ENCODE peak calls at places on chromosomes 6 and 20, in five cellular contexts. P is gastrocnemius medialis, V is GM12878, O is GM12864, K is cardiac fibroblast. Q is an unnamed sample.

GRCh38 chr6:17334265-17334664 is 53.1 kb downstream of the RBM24 start:
- DNase-seq in K (peak), P (no peak), O (no peak), V (no peak), Q (no peak)

GRCh38 chr6:139027620-139028182 is 844 bp upstream of the ABRACL start:
- DNase-seq in O (no peak), K (peak), P (no peak), V (peak), Q (peak)

GRCh38 chr6:50998905-50999304 is 180.2 kb downstream of the TFAP2B start:
- DNase-seq in V (no peak), O (no peak), P (no peak), K (no peak), Q (no peak)

GRCh38 chr6:27213544-27214125 is 33.9 kb upstream of the PRSS16 start:
- DNase-seq in O (no peak), V (no peak), P (no peak), K (peak), Q (no peak)

GRCh38 chr6:89352329-89353117 is at the start of gene UBE2J1:
- DNase-seq in P (peak), K (peak), V (no peak), O (no peak), Q (peak)

GRCh38 chr6:162442675-162443074 is 284.9 kb downstream of the PRKN start:
- DNase-seq in V (no peak), P (no peak), O (no peak), K (peak), Q (no peak)

GRCh38 chr20:41011551-41012067 is 17.0 kb upstream of the TOP1 start:
- DNase-seq in P (no peak), O (peak), K (no peak), V (peak), Q (no peak)

GRCh38 chr6:25233226-25233625 is 45.9 kb upstream of the CARMIL1 start:
- DNase-seq in P (no peak), K (no peak), O (no peak), V (no peak), Q (no peak)

GRCh38 chr6:112307707-112308106 is 39.4 kb upstream of the RFPL4B start:
- DNase-seq in K (no peak), V (peak), P (no peak), O (peak), Q (no peak)

GRCh38 chr6:170087946-170088348 is 202.9 kb downstream of the DLL1 start:
- DNase-seq in P (peak), V (peak), O (no peak), K (no peak), Q (peak)

GRCh38 chr6:145155411-145155810 is 579.9 kb downstream of the EPM2A start:
- DNase-seq in V (no peak), O (no peak), K (no peak), P (no peak), Q (no peak)

GRCh38 chr6:63610944-63611343 is 24.7 kb upstream of the PHF3 start:
- DNase-seq in V (no peak), K (no peak), O (no peak), P (no peak), Q (no peak)

GRCh38 chr20:23508896-23509579 is 18.1 kb downstream of the CST8 start:
- DNase-seq in K (no peak), O (no peak), V (no peak), P (no peak), Q (no peak)

GRCh38 chr6:39440039-39440426 is 117.5 kb upstream of the KCNK16 start:
- DNase-seq in V (no peak), O (no peak), K (no peak), P (no peak), Q (no peak)

GRCh38 chr6:155013457-155013876 is 18.4 kb downstream of the TIAM2 start:
- DNase-seq in V (no peak), P (no peak), K (peak), O (no peak), Q (no peak)

GRCh38 chr6:97294451-97294850 is 11.4 kb upstream of the MMS22L start:
- DNase-seq in P (no peak), K (peak), O (no peak), V (peak), Q (no peak)
- H3K4me3 ChIP-seq in P (no peak), K (no peak), O (no peak), V (no peak), Q (no peak)

GRCh38 chr20:676967-677366 is 1.4 kb upstream of the SCRT2 start:
- DNase-seq in O (no peak), P (no peak), K (no peak), V (no peak), Q (no peak)
- H3K4me3 ChIP-seq in O (no peak), P (no peak), K (no peak), V (no peak), Q (no peak)

DNA sequence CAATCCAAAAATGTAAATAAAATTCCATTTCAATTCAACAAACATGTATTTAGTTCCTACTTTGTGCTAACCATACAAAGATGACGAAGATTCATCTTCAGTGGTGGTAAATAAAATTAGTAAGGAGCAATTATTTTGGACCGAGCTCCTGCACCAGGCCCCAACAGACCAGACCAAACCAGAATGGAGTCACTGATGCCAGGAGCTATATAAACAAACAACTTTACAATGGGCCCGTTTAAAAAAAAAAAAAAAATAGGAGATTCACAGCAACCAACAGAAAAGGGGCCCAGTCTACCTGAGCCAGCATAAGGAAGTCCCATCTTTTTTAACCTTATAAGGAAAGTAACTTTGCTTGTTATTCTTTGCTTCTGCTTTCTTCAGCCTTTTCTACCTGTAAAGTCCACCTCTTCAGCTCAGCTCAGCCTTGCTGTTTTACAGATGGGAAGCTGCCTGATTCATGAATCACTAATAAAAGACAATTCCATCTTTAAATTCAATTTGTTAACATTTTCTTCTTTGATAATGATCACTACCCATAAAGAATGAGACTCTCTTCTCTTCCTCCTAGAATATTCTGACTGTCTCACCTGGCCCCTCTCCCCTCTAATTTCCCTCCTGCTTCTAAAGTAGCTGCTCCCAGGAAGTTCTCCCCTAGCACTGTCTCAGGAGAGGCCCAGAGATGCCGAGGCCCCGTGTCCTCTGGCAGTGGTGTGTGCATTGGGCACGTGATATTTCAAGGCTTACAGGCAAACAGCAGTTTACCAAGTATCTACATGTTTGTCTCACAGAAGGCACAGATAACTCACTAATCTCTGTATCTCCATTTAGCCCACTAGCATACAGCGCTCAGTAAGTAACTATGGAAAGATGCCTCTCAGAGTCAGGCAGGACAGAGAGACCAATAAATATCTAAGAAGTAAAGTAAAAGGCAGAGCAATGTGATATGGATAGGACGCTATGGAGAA is 8.4 kb downstream of the MBOAT1 start:
- DNase-seq in P (no peak), K (no peak), V (no peak), O (no peak), Q (no peak)
- H3K4me3 ChIP-seq in P (no peak), K (no peak), V (no peak), O (no peak), Q (no peak)

GRCh38 chr6:165662671-165663282 is at the start of gene PDE10A:
- DNase-seq in P (no peak), O (no peak), K (peak), V (no peak), Q (no peak)
- H3K4me3 ChIP-seq in P (peak), O (no peak), K (peak), V (no peak), Q (no peak)

DNA sequence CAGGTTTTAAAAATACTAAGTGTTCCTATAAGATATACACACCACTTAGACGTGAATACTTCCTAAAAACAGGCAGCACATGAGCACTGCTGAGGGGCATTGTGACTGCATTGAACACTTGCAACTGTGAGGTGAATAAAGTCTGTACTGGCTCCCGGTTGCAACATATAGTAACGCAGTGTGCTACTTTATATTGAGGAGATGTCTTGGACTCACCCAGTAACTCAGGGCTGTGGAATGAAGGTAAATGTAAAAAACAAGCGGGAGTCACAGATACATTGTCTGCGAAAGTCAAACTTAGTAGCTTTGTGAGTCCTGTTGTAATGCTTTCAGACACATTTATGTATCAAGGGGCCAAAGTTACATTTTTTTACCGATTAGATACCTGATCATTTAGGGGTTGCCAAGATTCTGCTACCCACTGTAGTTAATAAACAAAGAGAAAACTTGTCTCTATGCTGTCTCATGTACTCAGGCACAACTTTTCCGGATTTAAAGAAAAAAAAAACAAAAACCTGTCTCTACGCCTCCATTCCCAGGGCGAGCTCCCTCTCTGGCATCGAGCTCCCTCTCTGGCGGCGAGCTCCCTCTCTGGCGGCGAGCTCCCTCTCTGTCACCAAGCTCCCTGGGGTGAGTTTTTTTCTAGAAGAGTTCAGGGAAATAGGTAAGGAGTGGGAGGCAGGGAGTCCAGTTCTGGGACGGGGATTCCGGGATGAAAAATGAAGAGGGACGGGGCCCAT is 16.8 kb upstream of the HLA-A start:
- DNase-seq in P (no peak), V (no peak), K (no peak), O (no peak), Q (no peak)
- H3K4me3 ChIP-seq in P (no peak), V (peak), K (no peak), O (peak), Q (peak)

GRCh38 chr6:13305791-13306190 is 22.5 kb downstream of the TBC1D7 start:
- DNase-seq in O (no peak), K (no peak), P (no peak), V (no peak), Q (no peak)
- H3K4me3 ChIP-seq in O (no peak), K (no peak), P (no peak), V (no peak), Q (no peak)

DNA sequence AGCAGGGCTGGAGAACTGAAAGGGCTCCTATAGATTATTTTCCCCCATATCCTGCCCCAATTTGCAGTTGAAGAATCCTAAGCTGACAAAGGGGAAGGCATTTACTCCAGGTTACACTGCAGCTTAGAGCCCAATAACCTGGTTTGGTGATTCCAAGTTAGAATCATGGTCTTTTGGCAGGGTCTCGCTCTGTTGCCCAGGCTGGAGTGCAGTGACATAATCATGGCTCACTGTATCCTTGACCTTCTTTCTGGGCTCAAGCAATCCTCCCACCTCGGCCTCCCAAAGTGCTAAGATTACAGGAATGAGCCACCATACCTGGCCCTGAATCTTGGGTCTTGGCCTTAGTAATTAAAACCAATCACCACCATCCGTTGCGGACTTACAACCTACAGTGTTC is 1.0 kb upstream of the MMP9 start:
- DNase-seq in P (no peak), K (no peak), O (no peak), V (no peak), Q (no peak)
- H3K4me3 ChIP-seq in P (no peak), K (no peak), O (no peak), V (no peak), Q (no peak)

GRCh38 chr6:41371461-41371991 is 36.1 kb downstream of the NCR2 start:
- DNase-seq in P (no peak), V (no peak), O (no peak), K (peak), Q (no peak)

GRCh38 chr6:41372526-41373366 is 37.3 kb downstream of the NCR2 start:
- DNase-seq in V (no peak), O (no peak), K (no peak), P (no peak), Q (no peak)

GRCh38 chr6:41373367-41373918 is 38.0 kb downstream of the NCR2 start:
- DNase-seq in K (no peak), V (no peak), P (no peak), O (no peak), Q (no peak)

GRCh38 chr6:41370488-41371111 is 35.2 kb downstream of the NCR2 start:
- DNase-seq in K (no peak), P (no peak), V (no peak), O (no peak), Q (no peak)

DNA sequence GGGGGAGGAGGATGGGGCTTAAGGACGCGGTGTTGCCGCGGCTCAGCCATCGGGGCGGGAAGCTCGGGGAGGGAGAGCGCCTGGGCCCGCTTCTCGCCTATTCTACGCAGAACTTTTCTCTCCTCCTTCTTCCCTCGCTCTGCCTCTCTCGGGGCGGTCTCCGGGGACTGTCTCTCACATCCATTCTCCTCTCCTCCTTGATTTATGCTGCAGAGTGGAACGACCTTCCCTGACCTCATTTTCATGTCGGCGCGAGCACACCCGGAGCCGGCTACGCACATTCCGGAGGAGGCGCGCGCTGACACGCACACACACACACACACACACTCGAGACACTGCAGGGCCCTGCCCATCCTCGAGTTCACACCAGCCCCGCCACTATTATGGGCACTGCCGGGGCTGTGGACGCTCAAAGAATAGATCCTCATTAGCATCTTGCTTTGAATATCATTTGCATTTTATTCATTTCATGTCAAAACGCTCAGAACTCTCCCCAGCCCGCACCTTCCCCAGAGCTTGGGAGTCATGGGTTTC is 36.7 kb downstream of the NCR2 start:
- DNase-seq in P (no peak), O (no peak), K (peak), V (no peak), Q (no peak)
- H3K4me3 ChIP-seq in P (peak), O (no peak), K (peak), V (no peak), Q (no peak)

DNA sequence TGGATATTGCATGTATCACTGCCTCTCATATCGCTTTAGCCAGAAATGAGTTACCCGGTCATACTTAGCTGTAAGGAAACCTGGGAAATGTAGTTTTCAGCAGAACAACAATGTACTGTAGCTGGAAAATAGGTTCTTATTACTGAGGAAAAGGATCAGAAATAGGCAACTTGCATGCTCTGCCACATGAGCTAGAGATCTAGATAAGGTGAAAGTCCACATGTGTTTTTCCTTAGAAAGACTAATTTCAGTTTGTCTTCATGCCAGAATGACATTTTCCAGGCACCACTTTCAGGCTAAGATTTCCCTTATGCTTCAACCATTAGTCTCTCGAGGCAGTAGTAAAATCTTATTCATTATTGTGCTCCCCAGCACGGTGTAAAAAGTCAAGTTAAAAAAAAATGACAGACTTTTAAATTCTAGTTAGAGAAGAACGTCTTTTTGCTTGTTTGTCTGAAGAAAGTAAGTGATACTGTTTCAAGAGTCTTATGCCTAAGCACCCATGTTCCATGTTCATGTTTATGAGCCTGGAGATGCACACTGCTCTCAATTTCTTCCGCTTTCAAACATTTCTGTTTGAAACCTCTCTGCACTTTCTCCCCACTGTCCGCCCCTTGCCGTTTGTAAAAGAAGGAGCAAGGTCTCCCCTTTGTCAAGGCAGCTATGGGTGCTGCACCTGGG is 67.6 kb downstream of the ZNF831 start:
- DNase-seq in V (no peak), O (no peak), K (no peak), P (no peak), Q (no peak)
- H3K4me3 ChIP-seq in V (no peak), O (no peak), K (no peak), P (no peak), Q (no peak)

DNA sequence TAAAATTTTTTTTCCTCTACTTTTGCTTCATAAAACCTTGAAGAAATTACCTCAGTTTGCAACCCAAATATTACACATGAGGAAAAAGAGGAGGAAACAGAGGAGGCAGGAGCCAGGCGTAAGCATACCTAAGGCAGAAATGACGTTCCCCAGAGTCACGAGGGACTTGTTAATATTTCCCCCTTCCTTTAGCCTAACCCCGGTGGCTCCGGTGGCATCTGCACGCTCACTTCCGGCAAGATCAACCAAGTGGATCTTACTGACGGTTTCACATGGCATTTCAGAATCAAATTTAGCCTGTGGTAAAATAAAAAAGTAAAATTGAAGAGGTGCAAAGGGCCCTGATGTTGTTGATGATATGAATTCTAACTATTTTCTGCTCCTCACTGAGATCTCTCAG is 67.4 kb downstream of the KIF16B start:
- DNase-seq in V (no peak), O (peak), K (no peak), P (no peak), Q (no peak)
- H3K4me3 ChIP-seq in V (no peak), O (no peak), K (no peak), P (no peak), Q (no peak)